ENCODE peak calls at places on chromosomes 7 and 10, in five cellular contexts. One of them, this sample, is unnamed.

GRCh38 chr7:6730343-6730633 is 23.5 kb upstream of the ZNF12 start:
- DNase-seq in T-helper 2 cell: no peak
- DNase-seq in aorta: no peak
- DNase-seq in HCT116: no peak
- DNase-seq in progenitor cell of endocrine pancreas: no peak
- DNase-seq in this sample: no peak

GRCh38 chr7:100673942-100674431 is 447 bp downstream of the GNB2 start:
- DNase-seq in aorta: peak; percentile 73
- DNase-seq in HCT116: no peak
- DNase-seq in T-helper 2 cell: no peak
- DNase-seq in progenitor cell of endocrine pancreas: no peak
- DNase-seq in this sample: peak; percentile 34

GRCh38 chr7:122257056-122257455 is 47.5 kb downstream of the FEZF1 start:
- DNase-seq in progenitor cell of endocrine pancreas: no peak
- DNase-seq in T-helper 2 cell: no peak
- DNase-seq in HCT116: no peak
- DNase-seq in aorta: no peak
- DNase-seq in this sample: no peak

GRCh38 chr7:81308643-81309354 is 389.9 kb upstream of the SEMA3C start:
- DNase-seq in aorta: no peak
- DNase-seq in T-helper 2 cell: no peak
- DNase-seq in HCT116: no peak
- DNase-seq in progenitor cell of endocrine pancreas: no peak
- DNase-seq in this sample: no peak

GRCh38 chr10:86956195-86956840 is 1.1 kb downstream of the MMRN2 start:
- DNase-seq in aorta: no peak
- DNase-seq in progenitor cell of endocrine pancreas: no peak
- DNase-seq in T-helper 2 cell: no peak
- DNase-seq in HCT116: no peak
- DNase-seq in this sample: no peak

GRCh38 chr7:2230226-2230625 is 2.5 kb downstream of the MAD1L1 start:
- DNase-seq in T-helper 2 cell: no peak
- DNase-seq in progenitor cell of endocrine pancreas: no peak
- DNase-seq in aorta: no peak
- DNase-seq in HCT116: no peak
- DNase-seq in this sample: no peak

GRCh38 chr10:30829921-30830671 is 200.5 kb upstream of the LYZL2 start:
- DNase-seq in aorta: no peak
- DNase-seq in HCT116: no peak
- DNase-seq in T-helper 2 cell: no peak
- DNase-seq in progenitor cell of endocrine pancreas: no peak
- DNase-seq in this sample: no peak

GRCh38 chr10:99535764-99536399 is 3.1 kb downstream of the NKX2-3 start:
- DNase-seq in aorta: no peak
- DNase-seq in progenitor cell of endocrine pancreas: no peak
- DNase-seq in T-helper 2 cell: no peak
- DNase-seq in HCT116: no peak
- DNase-seq in this sample: no peak

GRCh38 chr10:109978481-109978880 is 29.3 kb upstream of the ADD3 start:
- DNase-seq in HCT116: peak; percentile 37
- DNase-seq in progenitor cell of endocrine pancreas: no peak
- DNase-seq in T-helper 2 cell: peak; percentile 21
- DNase-seq in aorta: no peak
- DNase-seq in this sample: peak; percentile 50

GRCh38 chr7:99016196-99016595 is 127.7 kb downstream of the SMURF1 start:
- DNase-seq in HCT116: no peak
- DNase-seq in aorta: peak; percentile 12
- DNase-seq in progenitor cell of endocrine pancreas: no peak
- DNase-seq in T-helper 2 cell: no peak
- DNase-seq in this sample: no peak

GRCh38 chr7:23810099-23810498 is 100.1 kb downstream of the STK31 start:
- DNase-seq in aorta: no peak
- DNase-seq in T-helper 2 cell: no peak
- DNase-seq in progenitor cell of endocrine pancreas: no peak
- DNase-seq in HCT116: no peak
- DNase-seq in this sample: no peak

GRCh38 chr7:66748791-66749190 is 8.3 kb downstream of the RABGEF1 start:
- DNase-seq in progenitor cell of endocrine pancreas: no peak
- DNase-seq in HCT116: no peak
- DNase-seq in T-helper 2 cell: no peak
- DNase-seq in aorta: no peak
- DNase-seq in this sample: no peak

GRCh38 chr7:87395442-87396020 is 50.1 kb downstream of the CROT start:
- DNase-seq in aorta: no peak
- DNase-seq in progenitor cell of endocrine pancreas: no peak
- DNase-seq in T-helper 2 cell: no peak
- DNase-seq in HCT116: no peak
- DNase-seq in this sample: no peak